ENCODE peak calls at places on chromosome 11, in seven cellular contexts. L is CD8-positive, alpha-beta T cell; B is right lobe of liver; W is ovary; P is fibroblast of the aortic adventitia; V is neural progenitor cell; T is body of pancreas. Y is an unnamed sample.

GRCh38 chr11:72228229-72228843 is 3.8 kb downstream of the INPPL1 start:
- DNase-seq in W (no peak), L (no peak), V (no peak), T (peak), P (peak), B (peak), Y (peak)

GRCh38 chr11:65779919-65780769 is 632 bp downstream of the AP5B1 start:
- DNase-seq in B (peak), V (peak), T (peak), P (peak), W (peak), L (peak), Y (peak)

GRCh38 chr11:113457784-113458183 is 17.4 kb downstream of the DRD2 start:
- DNase-seq in T (no peak), B (no peak), W (no peak), V (peak), L (no peak), P (no peak), Y (no peak)

GRCh38 chr11:123517559-123518364 is 87.7 kb downstream of the GRAMD1B start:
- DNase-seq in T (no peak), V (no peak), B (no peak), L (no peak), W (no peak), P (no peak), Y (no peak)

GRCh38 chr11:62105611-62106245 is 18.1 kb upstream of the INCENP start:
- DNase-seq in P (peak), L (no peak), W (no peak), T (no peak), B (no peak), V (no peak), Y (no peak)

GRCh38 chr11:134584706-134585445 is 172.8 kb upstream of the B3GAT1 start:
- DNase-seq in B (no peak), W (no peak), L (no peak), V (no peak), T (no peak), P (no peak), Y (peak)

GRCh38 chr11:68715685-68716084 is 31.3 kb downstream of the GAL start:
- DNase-seq in P (no peak), T (no peak), B (no peak), L (no peak), W (no peak), V (no peak), Y (no peak)

GRCh38 chr11:111086058-111086457 is 159.5 kb upstream of the POU2AF2 start:
- DNase-seq in T (no peak), V (peak), W (no peak), B (no peak), P (no peak), L (no peak), Y (no peak)

GRCh38 chr11:115408036-115408911 is 95.9 kb downstream of the CADM1 start:
- DNase-seq in P (no peak), L (no peak), V (no peak), B (peak), W (peak), T (no peak), Y (peak)

GRCh38 chr11:107821199-107821926 is 37.2 kb downstream of the SLC35F2 start:
- DNase-seq in T (no peak), B (no peak), P (peak), L (no peak), W (no peak), V (no peak), Y (no peak)

GRCh38 chr11:65573391-65574146 is 1.2 kb downstream of the FAM89B start:
- DNase-seq in V (no peak), B (peak), W (peak), T (peak), L (no peak), P (no peak), Y (no peak)

DNA sequence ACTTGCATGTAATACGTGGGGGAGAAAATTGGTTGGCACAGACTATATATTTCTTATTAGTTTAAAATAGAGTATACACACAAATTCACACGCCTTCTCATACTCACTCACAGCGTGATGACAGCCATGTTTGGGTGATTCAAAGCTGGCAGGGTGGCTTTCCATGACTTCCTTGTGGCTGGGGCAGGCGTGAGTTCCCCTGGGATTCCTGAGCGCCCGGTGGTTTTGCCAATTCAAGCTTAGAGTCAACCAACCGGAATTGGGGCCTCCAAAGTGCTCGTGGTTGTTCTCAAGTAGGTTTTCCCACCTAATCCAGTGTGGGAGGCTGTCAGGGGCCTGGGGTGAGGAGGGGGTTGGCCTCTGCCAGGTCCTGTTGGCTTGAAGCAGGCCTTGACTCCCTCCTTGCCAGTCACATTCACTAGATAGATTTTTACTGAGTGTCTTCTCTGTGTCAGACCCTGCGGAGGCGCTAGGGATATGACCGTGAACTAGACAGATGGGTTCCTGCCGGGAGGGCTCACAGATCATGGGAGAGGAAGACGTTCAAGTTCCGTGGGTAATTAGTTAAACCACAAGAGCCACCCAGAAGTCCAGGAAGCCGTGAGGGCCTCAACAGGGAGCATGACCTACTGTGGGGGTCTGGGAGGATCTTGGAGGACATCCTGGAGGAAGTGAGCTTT is 11.5 kb downstream of the PKNOX2 start:
- DNase-seq in V (no peak), L (no peak), P (no peak), T (no peak), W (no peak), B (no peak), Y (no peak)
- H3K4me3 ChIP-seq in V (no peak), L (no peak), P (no peak), T (no peak), W (no peak), B (no peak), Y (no peak)

GRCh38 chr11:75126564-75126963 is 24.3 kb upstream of the SLCO2B1 start:
- DNase-seq in P (no peak), W (no peak), L (no peak), V (no peak), T (no peak), B (no peak), Y (no peak)
- H3K4me3 ChIP-seq in P (no peak), W (no peak), L (no peak), V (no peak), T (no peak), B (no peak), Y (no peak)

GRCh38 chr11:99693941-99694492 is 673.3 kb downstream of the CNTN5 start:
- DNase-seq in P (peak), L (no peak), B (no peak), W (no peak), V (no peak), T (no peak), Y (no peak)
- H3K4me3 ChIP-seq in P (no peak), L (no peak), B (no peak), W (no peak), V (no peak), T (no peak), Y (no peak)

GRCh38 chr11:11010624-11011127 is 152.8 kb upstream of the ZBED5 start:
- DNase-seq in W (no peak), T (peak), P (no peak), V (peak), B (peak), L (no peak), Y (peak)
- H3K4me3 ChIP-seq in W (no peak), T (no peak), P (no peak), V (no peak), B (no peak), L (no peak), Y (no peak)

DNA sequence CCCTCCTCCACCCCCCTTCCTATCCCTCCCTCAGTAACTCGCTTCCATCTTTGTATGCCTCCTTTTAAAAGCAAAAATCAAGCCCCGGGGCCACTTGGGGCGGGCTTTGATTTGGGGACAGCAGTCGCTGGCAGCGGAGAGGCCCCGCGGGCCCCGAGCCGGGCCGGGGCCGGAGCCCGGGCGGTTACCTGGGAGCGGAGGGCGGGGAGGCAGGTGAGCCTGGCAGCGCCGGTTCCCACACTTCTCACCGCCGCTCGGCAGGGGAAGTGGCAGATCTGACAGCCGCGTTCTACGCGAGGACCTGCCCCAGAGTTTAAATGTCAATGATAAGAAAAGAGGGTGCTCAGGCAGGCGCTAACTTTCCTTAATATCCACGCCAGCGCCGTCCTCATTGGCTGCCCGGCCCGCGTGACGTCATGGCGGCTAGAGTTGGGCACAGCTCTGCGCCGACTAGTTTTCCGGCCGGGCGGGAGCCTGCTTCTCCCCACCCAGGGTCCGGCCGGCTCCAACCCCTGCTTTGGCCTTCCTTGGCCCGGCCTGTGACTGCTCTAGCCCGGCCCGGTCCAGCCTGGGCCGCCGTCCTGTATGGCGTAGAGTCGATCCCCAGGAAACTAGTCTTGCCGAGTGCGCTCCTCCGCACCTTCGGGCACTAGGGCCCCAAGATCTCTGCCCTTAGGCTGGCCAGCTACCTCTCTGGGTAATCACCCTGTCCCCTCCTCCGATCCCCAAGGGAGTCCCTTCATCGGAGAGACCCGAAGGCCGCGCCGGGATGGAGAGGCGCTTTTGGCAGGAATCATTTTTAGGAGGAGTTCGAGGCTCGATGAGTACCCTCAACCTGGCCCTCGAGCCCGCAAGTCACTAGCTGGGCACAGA is 6.7 kb upstream of the PAX6 start:
- DNase-seq in B (no peak), W (no peak), P (no peak), V (peak), L (no peak), T (peak), Y (peak)
- H3K4me3 ChIP-seq in B (no peak), W (no peak), P (no peak), V (peak), L (peak), T (no peak), Y (no peak)